ENCODE peak calls at places on chromosomes 13 and 19, in eight cellular contexts. E is GOT3, X is cerebellum, A is psoas muscle, B is Calu3, S is ACHN, I is GF-D8, D is amniotic stem cell. P is an unnamed sample.

GRCh38 chr13:106619688-106620555 is 52.0 kb upstream of the ARGLU1 start:
- DNase-seq in E (no peak), X (peak; percentile 39), A (no peak), B (peak; percentile 7), S (peak; percentile 68), I (peak; percentile 29), D (peak; percentile 75), P (peak; percentile 55)

GRCh38 chr13:63595811-63596210 is 2180.2 kb upstream of the PCDH20 start:
- DNase-seq in E (no peak), X (no peak), A (no peak), B (no peak), S (no peak), I (no peak), D (no peak), P (no peak)

GRCh38 chr19:53365899-53366493 is 491 bp downstream of the ZNF525 start:
- DNase-seq in E (no peak), X (no peak), A (peak; percentile 14), B (peak; percentile 41), S (no peak), I (peak; percentile 27), D (peak; percentile 21), P (no peak)

GRCh38 chr13:38862443-38862842 is 128.2 kb downstream of the STOML3 start:
- DNase-seq in E (no peak), X (no peak), A (no peak), B (no peak), S (no peak), I (no peak), D (no peak), P (no peak)

GRCh38 chr13:96089749-96090239 is at the start of gene HS6ST3:
- DNase-seq in E (no peak), X (peak; percentile 49), A (peak; percentile 20), B (no peak), S (peak; percentile 13), I (no peak), D (no peak), P (peak; percentile 71)

GRCh38 chr19:11299946-11300810 is 4.2 kb downstream of the TSPAN16 start:
- DNase-seq in E (no peak), X (no peak), A (no peak), B (no peak), S (no peak), I (no peak), D (no peak), P (no peak)

GRCh38 chr13:29909975-29910674 is 59.7 kb upstream of the UBL3 start:
- DNase-seq in E (no peak), X (no peak), A (no peak), B (no peak), S (no peak), I (no peak), D (no peak), P (peak; percentile 44)

GRCh38 chr13:46374710-46375109 is 12.3 kb downstream of the RUBCNL start:
- DNase-seq in E (no peak), X (no peak), A (no peak), B (no peak), S (no peak), I (peak; percentile 85), D (no peak), P (no peak)

GRCh38 chr13:40648841-40649240 is 17.6 kb downstream of the FOXO1 start:
- DNase-seq in E (no peak), X (no peak), A (no peak), B (no peak), S (no peak), I (no peak), D (no peak), P (no peak)

GRCh38 chr19:35116085-35116801 is 620 bp downstream of the FXYD3 start:
- DNase-seq in E (no peak), X (no peak), A (no peak), B (peak; percentile 78), S (no peak), I (no peak), D (no peak), P (peak; percentile 43)

GRCh38 chr19:4067396-4068057 is 828 bp upstream of the ZBTB7A start:
- DNase-seq in E (no peak), X (peak; percentile 40), A (peak; percentile 48), B (no peak), S (no peak), I (no peak), D (no peak), P (no peak)

GRCh38 chr13:28464861-28465260 is 30.1 kb downstream of the FLT1 start:
- DNase-seq in E (no peak), X (peak; percentile 33), A (no peak), B (no peak), S (no peak), I (no peak), D (no peak), P (no peak)

GRCh38 chr19:45423589-45424190 is at the start of gene ERCC1:
- DNase-seq in E (peak; percentile 84), X (peak; percentile 94), A (peak; percentile 95), B (peak; percentile 99), S (peak; percentile 93), I (peak; percentile 85), D (peak; percentile 90), P (peak; percentile 99)

GRCh38 chr19:36245210-36246005 is 30.5 kb downstream of the ZNF146 start:
- DNase-seq in E (no peak), X (peak; percentile 90), A (no peak), B (no peak), S (no peak), I (no peak), D (no peak), P (peak; percentile 93)

GRCh38 chr13:102295316-102296048 is 106.4 kb downstream of the FGF14 start:
- DNase-seq in E (no peak), X (no peak), A (no peak), B (no peak), S (no peak), I (no peak), D (no peak), P (no peak)

GRCh38 chr19:8392017-8392591 is 1.9 kb downstream of the RAB11B start:
- DNase-seq in E (no peak), X (no peak), A (peak; percentile 53), B (no peak), S (no peak), I (no peak), D (no peak), P (no peak)

GRCh38 chr13:109790951-109791605 is 4.7 kb upstream of the IRS2 start:
- DNase-seq in E (no peak), X (peak; percentile 47), A (no peak), B (no peak), S (peak; percentile 44), I (peak; percentile 99), D (peak; percentile 39), P (peak; percentile 35)